ENCODE peak calls at places on chromosomes 3 and 15, in eight cellular contexts. S is right cardiac atrium; Z is SK-N-SH; Q is AG09309; Y is GM12864; W is GM23248; D is cardiac fibroblast; L is activated CD8-positive, alpha-beta memory T cell treated with anti-CD3 and anti-CD28 coated beads for 48 hours. U is an unnamed sample.

GRCh38 chr15:28456476-28457395 is 76.0 kb downstream of the GOLGA8G start:
- DNase-seq in D (no peak), S (peak; percentile 44), Z (peak; percentile 36), W (no peak), Y (no peak), L (no peak), Q (no peak), U (peak; percentile 50)

GRCh38 chr3:57152150-57152549 is 13.0 kb downstream of the IL17RD start:
- DNase-seq in D (no peak), L (no peak), Q (no peak), Y (no peak), W (no peak), Z (no peak), S (peak; percentile 63), U (no peak)

GRCh38 chr15:68508485-68509189 is 70.2 kb upstream of the CORO2B start:
- DNase-seq in Q (no peak), Z (no peak), W (no peak), L (no peak), D (no peak), S (peak; percentile 71), Y (no peak), U (no peak)

GRCh38 chr3:28765194-28765593 is 416.6 kb upstream of the AZI2 start:
- DNase-seq in L (no peak), S (no peak), W (no peak), Q (no peak), Z (no peak), Y (no peak), D (no peak), U (no peak)

GRCh38 chr3:119302697-119303630 is 8.8 kb downstream of the ARHGAP31 start:
- DNase-seq in W (no peak), S (no peak), Z (no peak), D (no peak), Y (no peak), Q (no peak), L (no peak), U (no peak)

GRCh38 chr3:6928064-6928463 is 67.1 kb downstream of the GRM7 start:
- DNase-seq in Z (no peak), W (no peak), L (no peak), S (no peak), Q (no peak), Y (no peak), D (no peak), U (no peak)

GRCh38 chr3:96172917-96173316 is 641.5 kb upstream of the EPHA6 start:
- DNase-seq in W (no peak), Z (no peak), Q (no peak), S (no peak), L (no peak), Y (no peak), D (no peak), U (no peak)

GRCh38 chr3:88123526-88123925 is 26.2 kb upstream of the C3orf38 start:
- DNase-seq in Z (no peak), L (no peak), Q (no peak), D (no peak), S (no peak), Y (no peak), W (no peak), U (no peak)

GRCh38 chr3:30639937-30640336 is 33.5 kb downstream of the TGFBR2 start:
- DNase-seq in W (no peak), D (no peak), Y (no peak), L (no peak), Q (no peak), S (no peak), Z (no peak), U (no peak)

GRCh38 chr15:97968380-97968779 is 7.9 kb downstream of the ARRDC4 start:
- DNase-seq in S (no peak), D (peak; percentile 81), Y (no peak), L (no peak), Z (no peak), W (peak; percentile 84), Q (peak; percentile 87), U (no peak)

GRCh38 chr3:196144383-196145105 is 62.7 kb upstream of the TFRC start:
- DNase-seq in Z (no peak), S (no peak), L (no peak), Y (no peak), W (peak; percentile 75), Q (peak; percentile 62), D (peak; percentile 44), U (no peak)

GRCh38 chr3:66253790-66254620 is 33.2 kb downstream of the SLC25A26 start:
- DNase-seq in W (peak; percentile 35), Z (no peak), S (no peak), Y (peak; percentile 8), L (no peak), Q (no peak), D (peak; percentile 67), U (no peak)

GRCh38 chr15:34043391-34043790 is 4.4 kb upstream of the AVEN start:
- DNase-seq in W (no peak), L (no peak), S (no peak), Z (no peak), Y (no peak), Q (no peak), D (peak; percentile 31), U (no peak)

GRCh38 chr15:80173022-80173759 is 20.4 kb downstream of the FAH start:
- DNase-seq in Y (peak; percentile 35), Z (peak; percentile 79), L (peak; percentile 52), W (peak; percentile 65), S (peak; percentile 75), D (peak; percentile 72), Q (no peak), U (peak; percentile 89)

GRCh38 chr3:141876891-141877561 is 583 bp downstream of the ATP1B3 start:
- DNase-seq in Y (peak; percentile 19), Q (no peak), D (peak; percentile 52), Z (peak; percentile 75), W (peak; percentile 77), L (peak; percentile 50), S (peak; percentile 77), U (peak; percentile 32)

GRCh38 chr15:65208656-65209055 is 2.6 kb downstream of the CILP start:
- DNase-seq in D (no peak), Z (no peak), Q (no peak), W (no peak), L (no peak), S (no peak), Y (no peak), U (no peak)

GRCh38 chr3:154931484-154931883 is 148.6 kb upstream of the MME start:
- DNase-seq in Q (peak; percentile 16), S (no peak), W (peak; percentile 65), L (no peak), D (peak; percentile 36), Z (no peak), Y (no peak), U (no peak)

GRCh38 chr3:41450416-41451231 is 251.3 kb downstream of the CTNNB1 start:
- DNase-seq in W (no peak), Z (no peak), Q (no peak), L (no peak), D (no peak), S (no peak), Y (no peak), U (no peak)

GRCh38 chr3:126958638-126959085 is 24.3 kb upstream of the PLXNA1 start:
- DNase-seq in Q (no peak), Z (no peak), Y (no peak), W (no peak), S (no peak), L (no peak), D (no peak), U (no peak)

GRCh38 chr3:64157150-64158035 is 67.9 kb downstream of the PRICKLE2 start:
- DNase-seq in L (no peak), W (no peak), Q (no peak), Y (no peak), S (no peak), D (no peak), Z (peak; percentile 20), U (peak; percentile 35)

GRCh38 chr3:56061227-56061626 is 407.0 kb downstream of the ERC2 start:
- DNase-seq in Q (no peak), W (no peak), D (no peak), Y (no peak), S (no peak), L (no peak), Z (no peak), U (no peak)

GRCh38 chr3:14770591-14770990 is 48.2 kb upstream of the FGD5 start:
- DNase-seq in Y (no peak), D (no peak), W (no peak), L (no peak), Q (no peak), S (no peak), Z (peak; percentile 12), U (no peak)

GRCh38 chr15:71325461-71325860 is 210.2 kb downstream of the THSD4 start:
- DNase-seq in W (peak; percentile 40), Z (no peak), Q (no peak), S (no peak), L (no peak), Y (no peak), D (peak; percentile 26), U (no peak)

GRCh38 chr3:52315006-52315405 is 1.1 kb upstream of the DNAH1 start:
- DNase-seq in L (no peak), S (no peak), Y (no peak), D (no peak), Q (no peak), W (no peak), Z (no peak), U (no peak)

GRCh38 chr15:63251701-63252100 is 25.7 kb upstream of the APH1B start:
- DNase-seq in Q (no peak), W (peak; percentile 11), Y (no peak), D (no peak), S (no peak), Z (no peak), L (no peak), U (no peak)

GRCh38 chr3:193826126-193826795 is 233.3 kb downstream of the OPA1 start:
- DNase-seq in S (no peak), Z (no peak), W (peak; percentile 80), Q (no peak), Y (no peak), D (peak; percentile 76), L (no peak), U (no peak)

GRCh38 chr15:85603703-85604102 is 191.0 kb downstream of the KLHL25 start:
- DNase-seq in L (no peak), Y (no peak), W (no peak), Z (no peak), D (no peak), S (no peak), Q (no peak), U (no peak)

GRCh38 chr15:98668566-98669308 is 20.4 kb downstream of the IGF1R start:
- DNase-seq in Q (no peak), Z (no peak), Y (no peak), W (peak; percentile 78), D (peak; percentile 33), L (no peak), S (no peak), U (no peak)

GRCh38 chr3:17585561-17586325 is 156.7 kb downstream of the TBC1D5 start:
- DNase-seq in Y (no peak), L (no peak), D (no peak), Q (no peak), W (no peak), Z (no peak), S (no peak), U (no peak)

GRCh38 chr15:45442497-45443135 is 64.3 kb upstream of the GATM start:
- DNase-seq in Q (peak; percentile 62), D (peak; percentile 50), W (peak; percentile 88), Y (no peak), Z (no peak), S (no peak), L (no peak), U (no peak)

GRCh38 chr15:39127925-39128617 is 452.8 kb upstream of the THBS1 start:
- DNase-seq in L (no peak), Z (no peak), S (no peak), D (peak; percentile 98), Q (peak; percentile 97), W (peak; percentile 97), Y (no peak), U (no peak)

GRCh38 chr3:188400494-188401243 is 246.7 kb downstream of the LPP start:
- DNase-seq in Q (no peak), Y (peak; percentile 60), L (no peak), D (no peak), S (no peak), W (no peak), Z (no peak), U (no peak)

GRCh38 chr3:55899887-55900286 is 412.8 kb upstream of the WNT5A start:
- DNase-seq in Q (no peak), W (no peak), S (no peak), L (no peak), D (no peak), Z (no peak), Y (no peak), U (no peak)

GRCh38 chr15:65821070-65821469 is 29.0 kb upstream of the DENND4A start:
- DNase-seq in W (no peak), D (no peak), Q (no peak), Z (no peak), L (no peak), Y (no peak), S (no peak), U (no peak)